ENCODE peak calls at places on chromosomes 2 and 18, in nine cellular contexts. X is effector memory CD4-positive, alpha-beta T cell; Z is H9; T is GM23338; F is CD8-positive, alpha-beta memory T cell; A is Karpas-422; H is upper lobe of right lung; C is CD4-positive, alpha-beta T cell; V is mesenchymal stem cell. W is an unnamed sample.

GRCh38 chr18:63409301-63409700 is 13.0 kb downstream of the VPS4B start:
- DNase-seq in X (no peak), Z (no peak), T (no peak), F (no peak), A (no peak), H (no peak), C (no peak), V (peak), W (no peak)

GRCh38 chr2:47357475-47357874 is 45.5 kb upstream of the MSH2 start:
- DNase-seq in X (no peak), Z (no peak), T (no peak), F (no peak), A (no peak), H (no peak), C (no peak), V (peak), W (no peak)

GRCh38 chr2:229463941-229464340 is 192.9 kb upstream of the PID1 start:
- DNase-seq in X (no peak), Z (no peak), T (no peak), F (no peak), A (no peak), H (no peak), C (no peak), V (no peak), W (no peak)

GRCh38 chr2:174247474-174248186 is 702 bp downstream of the OLA1 start:
- DNase-seq in X (peak), Z (peak), T (peak), F (no peak), A (peak), H (no peak), C (no peak), V (peak), W (no peak)

GRCh38 chr2:10796703-10797102 is 15.9 kb downstream of the PDIA6 start:
- DNase-seq in X (no peak), Z (no peak), T (no peak), F (no peak), A (no peak), H (no peak), C (no peak), V (no peak), W (no peak)

GRCh38 chr2:196268022-196268421 is 96.6 kb upstream of the STK17B start:
- DNase-seq in X (no peak), Z (no peak), T (no peak), F (no peak), A (no peak), H (no peak), C (no peak), V (peak), W (no peak)

GRCh38 chr2:39933166-39933565 is 154.1 kb upstream of the THUMPD2 start:
- DNase-seq in X (no peak), Z (no peak), T (no peak), F (no peak), A (no peak), H (no peak), C (no peak), V (no peak), W (no peak)

GRCh38 chr2:229852565-229852964 is 69.2 kb downstream of the TRIP12 start:
- DNase-seq in X (peak), Z (no peak), T (no peak), F (peak), A (no peak), H (no peak), C (peak), V (peak), W (no peak)

GRCh38 chr2:166127217-166128155 is at the start of gene SCN1A:
- DNase-seq in X (no peak), Z (no peak), T (peak), F (no peak), A (peak), H (no peak), C (no peak), V (peak), W (no peak)

GRCh38 chr2:144801766-144802165 is 281.8 kb upstream of the ZEB2 start:
- DNase-seq in X (no peak), Z (no peak), T (peak), F (no peak), A (no peak), H (no peak), C (no peak), V (peak), W (no peak)

GRCh38 chr18:57426187-57426586 is 9.0 kb upstream of the ONECUT2 start:
- DNase-seq in X (no peak), Z (no peak), T (no peak), F (no peak), A (peak), H (no peak), C (no peak), V (no peak), W (no peak)

GRCh38 chr18:3346487-3346886 is 84.6 kb downstream of the MYL12B start:
- DNase-seq in X (no peak), Z (no peak), T (no peak), F (no peak), A (no peak), H (no peak), C (no peak), V (no peak), W (no peak)

GRCh38 chr2:148794558-148794957 is 80.5 kb upstream of the KIF5C start:
- DNase-seq in X (no peak), Z (no peak), T (no peak), F (no peak), A (no peak), H (no peak), C (no peak), V (peak), W (no peak)

GRCh38 chr2:27431395-27431794 is 3.0 kb downstream of the NRBP1 start:
- DNase-seq in X (no peak), Z (no peak), T (no peak), F (no peak), A (peak), H (no peak), C (no peak), V (peak), W (no peak)

GRCh38 chr2:69789762-69790600 is 39.5 kb upstream of the GMCL1 start:
- DNase-seq in X (no peak), Z (no peak), T (peak), F (no peak), A (peak), H (no peak), C (no peak), V (peak), W (no peak)

GRCh38 chr2:19677215-19677777 is 224.5 kb downstream of the TTC32 start:
- DNase-seq in X (no peak), Z (no peak), T (no peak), F (no peak), A (no peak), H (no peak), C (no peak), V (no peak), W (no peak)

GRCh38 chr2:54839526-54840255 is 116.2 kb downstream of the EML6 start:
- DNase-seq in X (no peak), Z (no peak), T (no peak), F (no peak), A (no peak), H (no peak), C (no peak), V (no peak), W (no peak)

GRCh38 chr18:75209952-75210261 is 690 bp upstream of the TSHZ1 start:
- DNase-seq in X (no peak), Z (no peak), T (no peak), F (no peak), A (no peak), H (no peak), C (no peak), V (no peak), W (no peak)

GRCh38 chr18:12652861-12653401 is 5.0 kb downstream of the SPIRE1 start:
- DNase-seq in X (no peak), Z (no peak), T (no peak), F (no peak), A (no peak), H (no peak), C (no peak), V (peak), W (no peak)

DNA sequence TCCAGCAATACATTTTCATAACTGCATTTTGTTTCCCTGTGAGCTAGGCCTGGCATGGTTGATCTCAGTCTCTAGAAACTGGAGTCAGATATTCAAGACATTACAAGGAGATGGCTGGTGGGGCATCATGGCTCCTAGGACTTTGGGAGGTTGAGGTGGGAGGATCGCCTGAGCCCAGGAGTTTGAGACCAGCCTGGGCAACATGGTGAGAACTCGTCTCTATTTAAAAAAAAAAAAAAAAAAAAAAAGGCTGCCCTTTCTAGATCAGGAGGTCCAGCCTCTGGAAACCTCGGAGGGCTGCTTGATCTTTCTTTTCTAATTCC is 362 bp upstream of the VAMP8 start:
- DNase-seq in X (no peak), Z (no peak), T (no peak), F (no peak), A (no peak), H (no peak), C (no peak), V (no peak), W (no peak)
- H3K27ac ChIP-seq in X (peak), Z (no peak), T (peak), F (peak), A (no peak), H (peak), C (peak), V (peak), W (no peak)

GRCh38 chr2:150479075-150479915 is 8.2 kb downstream of the RND3 start:
- DNase-seq in X (no peak), Z (no peak), T (no peak), F (no peak), A (no peak), H (no peak), C (no peak), V (peak), W (no peak)
- H3K27ac ChIP-seq in X (no peak), Z (no peak), T (peak), F (no peak), A (no peak), H (peak), C (no peak), V (peak), W (no peak)

DNA sequence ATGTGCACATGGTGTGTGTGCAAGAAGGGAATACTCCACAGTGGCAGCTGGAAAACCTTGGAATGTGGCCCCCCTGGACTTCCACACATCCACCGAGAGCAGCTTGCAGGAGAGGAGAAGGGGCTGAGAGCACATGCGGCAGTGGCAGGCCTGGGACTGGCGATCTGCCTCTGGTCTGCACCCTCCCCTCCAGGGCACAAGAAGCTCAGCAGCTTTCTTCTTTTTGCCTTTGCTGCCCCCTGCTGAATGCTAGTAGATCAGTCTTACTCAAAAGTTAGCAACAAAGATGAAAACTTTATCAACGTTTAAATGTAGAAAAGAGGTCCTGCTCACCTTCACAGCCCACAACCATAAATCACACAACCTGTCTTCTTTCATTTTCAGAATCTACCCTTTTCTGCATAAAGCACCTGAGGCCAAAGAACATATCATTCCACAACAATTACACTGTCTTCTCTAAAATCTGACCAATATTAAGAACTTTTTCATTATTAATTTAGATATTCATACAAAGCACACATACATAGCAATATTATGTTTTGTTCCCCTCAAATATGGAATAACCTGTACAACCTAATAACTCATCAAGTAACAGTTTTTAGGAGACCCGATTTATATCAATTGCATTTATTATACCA is 34.6 kb downstream of the TGFBRAP1 start:
- DNase-seq in X (no peak), Z (peak), T (peak), F (no peak), A (peak), H (no peak), C (no peak), V (peak), W (peak)
- H3K27ac ChIP-seq in X (no peak), Z (no peak), T (no peak), F (no peak), A (no peak), H (no peak), C (no peak), V (peak), W (no peak)

GRCh38 chr2:22970284-22970975 is 414.5 kb upstream of the KLHL29 start:
- DNase-seq in X (no peak), Z (peak), T (peak), F (no peak), A (peak), H (no peak), C (no peak), V (no peak), W (no peak)
- H3K27ac ChIP-seq in X (no peak), Z (peak), T (peak), F (no peak), A (no peak), H (no peak), C (no peak), V (no peak), W (no peak)

GRCh38 chr2:121837596-121837995 is 82.1 kb downstream of the TSN start:
- DNase-seq in X (no peak), Z (no peak), T (no peak), F (no peak), A (no peak), H (no peak), C (no peak), V (no peak), W (no peak)

GRCh38 chr2:121831841-121832240 is 76.4 kb downstream of the TSN start:
- DNase-seq in X (no peak), Z (no peak), T (no peak), F (no peak), A (no peak), H (no peak), C (no peak), V (no peak), W (no peak)

GRCh38 chr2:121832372-121832771 is 76.9 kb downstream of the TSN start:
- DNase-seq in X (no peak), Z (no peak), T (no peak), F (no peak), A (no peak), H (no peak), C (no peak), V (no peak), W (no peak)

GRCh38 chr2:121830809-121831208 is 75.4 kb downstream of the TSN start:
- DNase-seq in X (no peak), Z (no peak), T (no peak), F (no peak), A (no peak), H (no peak), C (no peak), V (no peak), W (no peak)

DNA sequence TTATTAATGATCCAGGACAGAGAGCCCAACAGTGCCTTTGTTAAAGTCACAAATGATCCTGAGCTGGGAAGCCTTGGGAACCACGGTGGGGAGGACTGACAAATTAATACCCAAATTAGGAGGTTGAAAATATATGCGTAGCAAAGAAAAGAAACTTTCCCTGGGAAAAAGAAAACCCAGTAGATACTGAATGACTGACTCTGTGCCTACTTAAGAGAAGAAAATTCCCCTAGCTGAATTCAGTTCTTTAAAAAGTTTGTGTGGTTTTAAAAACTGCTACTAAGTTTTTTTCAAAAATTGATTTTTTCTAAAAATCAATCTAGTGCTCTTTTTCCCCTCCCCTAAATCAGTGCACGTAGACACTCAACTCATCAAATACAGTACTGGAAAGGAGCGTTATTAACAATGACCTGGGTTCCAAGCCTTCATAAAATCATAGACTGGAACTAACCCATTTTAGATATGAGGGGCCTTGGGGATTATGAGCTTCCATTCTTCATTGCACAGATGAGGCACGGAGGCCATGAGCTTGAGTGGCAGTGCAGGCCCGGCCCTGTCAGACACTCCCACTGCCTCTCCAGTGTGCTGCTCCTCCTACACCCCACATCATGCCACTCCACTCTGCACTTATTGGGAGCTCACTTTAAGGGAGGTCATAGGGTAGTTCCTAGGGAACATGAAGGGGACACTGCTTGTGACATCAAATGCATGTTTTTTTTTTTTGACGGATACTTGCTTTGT is 77.7 kb downstream of the TSN start:
- DNase-seq in X (no peak), Z (no peak), T (no peak), F (no peak), A (no peak), H (no peak), C (no peak), V (no peak), W (no peak)
- H3K27ac ChIP-seq in X (no peak), Z (no peak), T (no peak), F (no peak), A (no peak), H (no peak), C (no peak), V (no peak), W (no peak)

GRCh38 chr18:26928669-26929313 is 63.3 kb upstream of the AQP4 start:
- DNase-seq in X (no peak), Z (no peak), T (no peak), F (no peak), A (no peak), H (peak), C (no peak), V (no peak), W (no peak)
- H3K27ac ChIP-seq in X (no peak), Z (no peak), T (no peak), F (no peak), A (no peak), H (no peak), C (no peak), V (no peak), W (no peak)